ENCODE peak calls at places on chromosomes 11 and 22, in five cellular contexts. One of them, this sample, is unnamed.

GRCh38 chr22:19382240-19382639 is 49.3 kb downstream of the HIRA start:
- DNase-seq in HTR-8/SVneo: no peak
- DNase-seq in effector memory CD4-positive, alpha-beta T cell: no peak
- DNase-seq in activated CD4-positive, alpha-beta T cell treated with anti-CD3 and anti-CD28 coated beads, Interleukin-2, amount 50 U/mL, for 1 hour: no peak
- DNase-seq in cardiac fibroblast: no peak
- DNase-seq in this sample: no peak

GRCh38 chr22:20062766-20063083 is 17.3 kb upstream of the DGCR8 start:
- DNase-seq in effector memory CD4-positive, alpha-beta T cell: no peak
- DNase-seq in HTR-8/SVneo: no peak
- DNase-seq in cardiac fibroblast: peak
- DNase-seq in activated CD4-positive, alpha-beta T cell treated with anti-CD3 and anti-CD28 coated beads, Interleukin-2, amount 50 U/mL, for 1 hour: no peak
- DNase-seq in this sample: no peak

GRCh38 chr11:11179239-11179638 is 173.8 kb downstream of the CSNK2A3 start:
- DNase-seq in activated CD4-positive, alpha-beta T cell treated with anti-CD3 and anti-CD28 coated beads, Interleukin-2, amount 50 U/mL, for 1 hour: no peak
- DNase-seq in effector memory CD4-positive, alpha-beta T cell: no peak
- DNase-seq in HTR-8/SVneo: peak
- DNase-seq in cardiac fibroblast: peak
- DNase-seq in this sample: no peak

GRCh38 chr11:58575377-58576020 is at the start of gene LPXN:
- DNase-seq in cardiac fibroblast: peak
- DNase-seq in activated CD4-positive, alpha-beta T cell treated with anti-CD3 and anti-CD28 coated beads, Interleukin-2, amount 50 U/mL, for 1 hour: peak
- DNase-seq in HTR-8/SVneo: no peak
- DNase-seq in effector memory CD4-positive, alpha-beta T cell: peak
- DNase-seq in this sample: no peak

GRCh38 chr22:38401336-38402084 is 53.5 kb downstream of the KCNJ4 start:
- DNase-seq in activated CD4-positive, alpha-beta T cell treated with anti-CD3 and anti-CD28 coated beads, Interleukin-2, amount 50 U/mL, for 1 hour: no peak
- DNase-seq in cardiac fibroblast: no peak
- DNase-seq in HTR-8/SVneo: no peak
- DNase-seq in effector memory CD4-positive, alpha-beta T cell: no peak
- DNase-seq in this sample: no peak

GRCh38 chr11:116730568-116730967 is 42.2 kb downstream of the BUD13 start:
- DNase-seq in effector memory CD4-positive, alpha-beta T cell: no peak
- DNase-seq in cardiac fibroblast: no peak
- DNase-seq in HTR-8/SVneo: no peak
- DNase-seq in activated CD4-positive, alpha-beta T cell treated with anti-CD3 and anti-CD28 coated beads, Interleukin-2, amount 50 U/mL, for 1 hour: no peak
- DNase-seq in this sample: no peak

GRCh38 chr11:78446210-78446609 is 28.6 kb upstream of the GAB2 start:
- DNase-seq in activated CD4-positive, alpha-beta T cell treated with anti-CD3 and anti-CD28 coated beads, Interleukin-2, amount 50 U/mL, for 1 hour: no peak
- DNase-seq in cardiac fibroblast: no peak
- DNase-seq in effector memory CD4-positive, alpha-beta T cell: no peak
- DNase-seq in HTR-8/SVneo: no peak
- DNase-seq in this sample: no peak

GRCh38 chr11:16790484-16791240 is 52.2 kb downstream of the C11orf58 start:
- DNase-seq in cardiac fibroblast: no peak
- DNase-seq in HTR-8/SVneo: no peak
- DNase-seq in effector memory CD4-positive, alpha-beta T cell: no peak
- DNase-seq in activated CD4-positive, alpha-beta T cell treated with anti-CD3 and anti-CD28 coated beads, Interleukin-2, amount 50 U/mL, for 1 hour: no peak
- DNase-seq in this sample: no peak

GRCh38 chr11:22787565-22788162 is 41.9 kb downstream of the SVIP start:
- DNase-seq in HTR-8/SVneo: peak
- DNase-seq in activated CD4-positive, alpha-beta T cell treated with anti-CD3 and anti-CD28 coated beads, Interleukin-2, amount 50 U/mL, for 1 hour: peak
- DNase-seq in effector memory CD4-positive, alpha-beta T cell: no peak
- DNase-seq in cardiac fibroblast: peak
- DNase-seq in this sample: no peak

GRCh38 chr11:2923446-2924375 is 5.5 kb downstream of the PHLDA2 start:
- DNase-seq in HTR-8/SVneo: no peak
- DNase-seq in activated CD4-positive, alpha-beta T cell treated with anti-CD3 and anti-CD28 coated beads, Interleukin-2, amount 50 U/mL, for 1 hour: no peak
- DNase-seq in effector memory CD4-positive, alpha-beta T cell: no peak
- DNase-seq in cardiac fibroblast: no peak
- DNase-seq in this sample: no peak

This sample was measured in activated CD4-positive, CD25-positive, alpha-beta regulatory T cell.